ENCODE peak calls at places on chromosomes 12 and 14, in eight cellular contexts. Y is A549, B is esophagus muscularis mucosa, O is ovary, X is HepG2, U is tibial nerve, P is transverse colon, Q is H1. G is an unnamed sample.

GRCh38 chr12:98845957-98846356 is 200.9 kb downstream of the APAF1 start:
- DNase-seq in Y (no peak), B (no peak), O (no peak), X (no peak), U (no peak), P (no peak), Q (no peak), G (no peak)

GRCh38 chr12:54592316-54592715 is 3.9 kb upstream of the PPP1R1A start:
- DNase-seq in Y (no peak), B (no peak), O (no peak), X (no peak), U (no peak), P (no peak), Q (no peak), G (no peak)

GRCh38 chr14:33404054-33404453 is 465.4 kb downstream of the NPAS3 start:
- DNase-seq in Y (no peak), B (no peak), O (no peak), X (no peak), U (no peak), P (no peak), Q (no peak), G (no peak)

GRCh38 chr12:31009976-31010375 is 63.7 kb upstream of the DDX11 start:
- DNase-seq in Y (no peak), B (no peak), O (no peak), X (no peak), U (no peak), P (no peak), Q (no peak), G (peak; percentile 50)

GRCh38 chr12:106417926-106418910 is 60.7 kb downstream of the POLR3B start:
- DNase-seq in Y (no peak), B (no peak), O (no peak), X (peak; percentile 69), U (no peak), P (no peak), Q (no peak), G (no peak)

GRCh38 chr12:110546339-110546738 is 36.8 kb downstream of the PPTC7 start:
- DNase-seq in Y (peak; percentile 28), B (no peak), O (no peak), X (no peak), U (no peak), P (no peak), Q (no peak), G (no peak)

GRCh38 chr12:4984971-4985370 is 58.7 kb upstream of the KCNA5 start:
- DNase-seq in Y (no peak), B (no peak), O (no peak), X (no peak), U (no peak), P (no peak), Q (no peak), G (no peak)

GRCh38 chr12:6044082-6044481 is 80.4 kb downstream of the VWF start:
- DNase-seq in Y (no peak), B (no peak), O (no peak), X (no peak), U (no peak), P (no peak), Q (no peak), G (no peak)

GRCh38 chr14:91835197-91835919 is 32.0 kb downstream of the TC2N start:
- DNase-seq in Y (no peak), B (no peak), O (no peak), X (no peak), U (no peak), P (peak; percentile 37), Q (no peak), G (no peak)

GRCh38 chr12:102522768-102523167 is 42.4 kb upstream of the IGF1 start:
- DNase-seq in Y (no peak), B (no peak), O (no peak), X (peak; percentile 14), U (no peak), P (no peak), Q (no peak), G (no peak)

GRCh38 chr14:96287856-96288255 is 31.8 kb downstream of the BDKRB1 start:
- DNase-seq in Y (no peak), B (no peak), O (no peak), X (no peak), U (no peak), P (no peak), Q (no peak), G (no peak)

GRCh38 chr12:117567644-117568043 is 206.2 kb upstream of the NOS1 start:
- DNase-seq in Y (no peak), B (no peak), O (no peak), X (no peak), U (no peak), P (no peak), Q (no peak), G (no peak)
- H3K4me3 ChIP-seq in Y (no peak overlapping the region), B (no peak overlapping the region), O (no peak overlapping the region), X (no peak overlapping the region), U (no peak overlapping the region), P (no peak overlapping the region), Q (no peak overlapping the region), G (no peak overlapping the region)

GRCh38 chr14:83779266-83779665 is 1750.7 kb upstream of the FLRT2 start:
- DNase-seq in Y (no peak), B (no peak), O (no peak), X (no peak), U (no peak), P (no peak), Q (no peak), G (no peak)
- TF ChIP-seq EP300 in Y (no peak), B (no peak), O (no peak), X (no peak), U (no peak), P (no peak), Q (no peak), G (no peak)

GRCh38 chr12:91155990-91156389 is 26.6 kb downstream of the DCN start:
- DNase-seq in Y (no peak), B (no peak), O (no peak), X (no peak), U (no peak), P (no peak), Q (no peak), G (no peak)
- H3K4me3 ChIP-seq in Y (no peak overlapping the region), B (no peak overlapping the region), O (no peak overlapping the region), X (no peak overlapping the region), U (no peak overlapping the region), P (no peak overlapping the region), Q (no peak overlapping the region), G (no peak overlapping the region)

GRCh38 chr14:103390605-103391004 is 5.4 kb downstream of the MARK3 start:
- DNase-seq in Y (no peak), B (no peak), O (no peak), X (no peak), U (no peak), P (no peak), Q (no peak), G (no peak)

GRCh38 chr14:103392572-103392971 is 7.4 kb downstream of the MARK3 start:
- DNase-seq in Y (no peak), B (no peak), O (no peak), X (no peak), U (no peak), P (no peak), Q (no peak), G (no peak)

GRCh38 chr14:103393078-103393477 is 7.9 kb downstream of the MARK3 start:
- DNase-seq in Y (no peak), B (no peak), O (no peak), X (no peak), U (no peak), P (no peak), Q (no peak), G (no peak)

GRCh38 chr14:103392106-103392505 is 6.9 kb downstream of the MARK3 start:
- DNase-seq in Y (no peak), B (no peak), O (no peak), X (no peak), U (no peak), P (no peak), Q (no peak), G (no peak)

GRCh38 chr14:103391048-103391447 is 5.8 kb downstream of the MARK3 start:
- DNase-seq in Y (peak; percentile 74), B (no peak), O (no peak), X (peak; percentile 44), U (no peak), P (peak; percentile 22), Q (no peak), G (no peak)
- TF ChIP-seq EP300 in Y (no peak), B (no peak), O (no peak), X (no peak), U (no peak), P (no peak), Q (no peak), G (no peak)

G was measured in suprapubic skin.